ENCODE peak calls at places on chromosomes 11 and 22, in seven cellular contexts. L is stimulated activated CD4-positive, alpha-beta T cell treated with anti-CD3 and anti-CD28 coated beads, TNF-alpha, amount 100 ng/mL, for 24 hours; Y is aorta; Q is activated gamma-delta T cell treated with Interleukin-2 at 50 U/mL for 16 hours; G is stimulated activated CD8-positive, alpha-beta memory T cell treated with anti-CD3 and anti-CD28 coated beads, Interleukin-15, amount 100 ng/mL, for 1 hour; S is ovary; C is right atrium auricular region. V is an unnamed sample.

GRCh38 chr11:1749787-1750351 is 526 bp downstream of the IFITM10 start:
- DNase-seq in L (no peak), Y (peak; percentile 80), Q (no peak), G (no peak), S (no peak), C (no peak), V (no peak)

GRCh38 chr22:23682827-23683355 is 7.9 kb upstream of the RGL4 start:
- DNase-seq in L (no peak), Y (no peak), Q (no peak), G (no peak), S (no peak), C (no peak), V (no peak)

GRCh38 chr11:112513936-112514716 is 253.5 kb upstream of the PLET1 start:
- DNase-seq in L (no peak), Y (no peak), Q (no peak), G (no peak), S (no peak), C (no peak), V (no peak)

GRCh38 chr22:39429916-39430575 is 26.8 kb upstream of the MGAT3 start:
- DNase-seq in L (no peak), Y (peak; percentile 44), Q (no peak), G (no peak), S (no peak), C (no peak), V (no peak)

GRCh38 chr11:133928628-133929059 is 28.1 kb downstream of the IGSF9B start:
- DNase-seq in L (no peak), Y (no peak), Q (peak; percentile 44), G (peak; percentile 32), S (no peak), C (no peak), V (no peak)

GRCh38 chr11:131664811-131665210 is 294.4 kb downstream of the NTM start:
- DNase-seq in L (no peak), Y (no peak), Q (no peak), G (no peak), S (no peak), C (no peak), V (no peak)

GRCh38 chr11:14537134-14537599 is 17.0 kb upstream of the PSMA1 start:
- DNase-seq in L (no peak), Y (peak; percentile 47), Q (peak; percentile 43), G (peak; percentile 15), S (no peak), C (no peak), V (no peak)

GRCh38 chr11:2519879-2520735 is 75.3 kb downstream of the KCNQ1 start:
- DNase-seq in L (no peak), Y (peak; percentile 44), Q (peak; percentile 2), G (no peak), S (peak; percentile 6), C (peak; percentile 46), V (no peak)

GRCh38 chr22:28246392-28246791 is 327.3 kb upstream of the PITPNB start:
- DNase-seq in L (no peak), Y (no peak), Q (no peak), G (no peak), S (no peak), C (no peak), V (no peak)

GRCh38 chr11:75793966-75794365 is 21.0 kb upstream of the UVRAG start:
- DNase-seq in L (no peak), Y (peak; percentile 26), Q (no peak), G (no peak), S (no peak), C (no peak), V (no peak)

GRCh38 chr11:69985331-69985653 is 92.8 kb upstream of the ANO1 start:
- DNase-seq in L (no peak), Y (no peak), Q (no peak), G (no peak), S (no peak), C (no peak), V (no peak)

GRCh38 chr11:78147807-78148206 is 8.4 kb upstream of the ALG8 start:
- DNase-seq in L (no peak), Y (no peak), Q (no peak), G (no peak), S (no peak), C (no peak), V (no peak)

GRCh38 chr11:119093951-119094815 is 7.5 kb downstream of the DPAGT1 start:
- DNase-seq in L (no peak), Y (peak; percentile 59), Q (peak; percentile 39), G (no peak), S (peak; percentile 40), C (no peak), V (no peak)

GRCh38 chr11:119863811-119864601 is 135.0 kb upstream of the NECTIN1 start:
- DNase-seq in L (no peak), Y (no peak), Q (no peak), G (no peak), S (no peak), C (no peak), V (no peak)

GRCh38 chr11:76339217-76339616 is 41.7 kb downstream of the THAP12 start:
- DNase-seq in L (no peak), Y (peak; percentile 78), Q (no peak), G (no peak), S (no peak), C (peak; percentile 84), V (no peak)

GRCh38 chr22:40487663-40488249 is 117.4 kb downstream of the SGSM3 start:
- DNase-seq in L (no peak), Y (no peak), Q (peak; percentile 6), G (no peak), S (no peak), C (no peak), V (no peak)

GRCh38 chr22:20423636-20424511 is 13.8 kb downstream of the SCARF2 start:
- DNase-seq in L (no peak), Y (peak; percentile 45), Q (no peak), G (no peak), S (no peak), C (no peak), V (no peak)